ENCODE peak calls at places on chromosomes 2 and 18, in nine cellular contexts. U, J, F, D, M, P, T, I and A are unnamed samples.

GRCh38 chr2:112679484-112679883 is 33.7 kb downstream of the SLC20A1 start:
- ATAC-seq in P (no peak), U (no peak), D (peak; percentile 25), J (no peak), M (peak; percentile 35), I (no peak), F (peak; percentile 77), T (no peak), A (no peak)

GRCh38 chr18:32683044-32683443 is 89.8 kb downstream of the KLHL14 start:
- ATAC-seq in M (no peak), P (no peak), F (no peak), U (no peak), I (no peak), J (peak; percentile 66), D (no peak), T (no peak), A (no peak)

GRCh38 chr2:45484965-45485364 is 126.1 kb downstream of the SRBD1 start:
- ATAC-seq in D (no peak), T (no peak), P (no peak), F (no peak), M (no peak), J (no peak), U (no peak), I (no peak), A (no peak)

GRCh38 chr2:181954538-181954883 is 31.1 kb upstream of the PPP1R1C start:
- ATAC-seq in M (peak; percentile 13), U (no peak), F (no peak), D (no peak), P (no peak), T (no peak), J (no peak), I (no peak), A (no peak)

GRCh38 chr2:191155608-191156071 is 4.8 kb upstream of the STAT4 start:
- ATAC-seq in P (no peak), I (no peak), D (peak; percentile 61), J (no peak), F (peak; percentile 45), M (peak; percentile 88), T (no peak), U (peak; percentile 13), A (no peak)

GRCh38 chr2:368386-368785 is 80.5 kb upstream of the ALKAL2 start:
- ATAC-seq in D (no peak), P (no peak), I (no peak), M (no peak), T (no peak), F (no peak), U (no peak), J (no peak), A (no peak)

GRCh38 chr2:168660859-168661258 is 141.6 kb upstream of the NOSTRIN start:
- ATAC-seq in P (no peak), T (no peak), D (peak; percentile 38), M (no peak), J (no peak), F (no peak), U (no peak), I (no peak), A (no peak)

GRCh38 chr2:68057658-68058396 is 5.0 kb downstream of the C1D start:
- ATAC-seq in T (no peak), D (no peak), J (no peak), U (no peak), I (no peak), F (no peak), M (no peak), P (no peak), A (no peak)

GRCh38 chr2:3199660-3200345 is 177.8 kb downstream of the EIPR1 start:
- ATAC-seq in F (no peak), U (no peak), M (no peak), I (no peak), J (no peak), T (no peak), D (peak; percentile 21), P (peak; percentile 63), A (peak; percentile 34)

GRCh38 chr2:142973160-142973821 is 95.8 kb downstream of the KYNU start:
- ATAC-seq in M (no peak), J (no peak), D (no peak), F (peak; percentile 12), T (no peak), P (no peak), U (no peak), I (no peak), A (peak; percentile 34)

GRCh38 chr2:219570194-219570923 is 980 bp downstream of the OBSL1 start:
- ATAC-seq in T (peak; percentile 36), I (peak; percentile 50), U (no peak), D (peak; percentile 36), M (peak; percentile 60), J (peak; percentile 11), P (peak; percentile 43), F (peak; percentile 45), A (peak; percentile 5)

GRCh38 chr2:141557329-141558098 is 573.3 kb downstream of the LRP1B start:
- ATAC-seq in M (peak; percentile 32), T (no peak), U (no peak), P (no peak), J (no peak), D (no peak), I (no peak), F (peak; percentile 31), A (peak; percentile 47)

GRCh38 chr2:76953733-76954347 is 568.3 kb downstream of the LRRTM4 start:
- ATAC-seq in J (peak; percentile 97), P (no peak), M (peak; percentile 54), T (no peak), I (no peak), D (peak; percentile 66), U (no peak), F (peak; percentile 77), A (no peak)

GRCh38 chr2:233075141-233075965 is 15.2 kb downstream of the INPP5D start:
- ATAC-seq in J (peak; percentile 72), P (peak; percentile 50), U (peak; percentile 34), D (peak; percentile 48), T (peak; percentile 54), M (no peak), F (peak; percentile 50), I (peak; percentile 62), A (peak; percentile 73)

GRCh38 chr2:45649855-45650806 is 1.3 kb upstream of the PRKCE start:
- ATAC-seq in I (peak; percentile 24), M (peak; percentile 40), T (peak; percentile 32), U (peak; percentile 11), F (peak; percentile 57), P (peak; percentile 40), J (peak; percentile 44), D (peak; percentile 68), A (peak; percentile 49)

GRCh38 chr18:55869547-55869946 is 281.6 kb upstream of the TCF4 start:
- ATAC-seq in P (no peak), M (no peak), F (no peak), T (no peak), D (peak; percentile 59), I (no peak), U (no peak), J (no peak), A (no peak)

GRCh38 chr2:1486670-1487069 is 73.4 kb downstream of the TPO start:
- ATAC-seq in M (no peak), F (no peak), U (no peak), T (no peak), D (no peak), J (no peak), I (no peak), P (no peak), A (no peak)

GRCh38 chr2:201854221-201854801 is 48.0 kb downstream of the CDK15 start:
- ATAC-seq in F (no peak), P (no peak), U (no peak), M (peak; percentile 88), D (no peak), T (no peak), J (no peak), I (no peak), A (no peak)

GRCh38 chr18:74996055-74996454 is 212.9 kb downstream of the PTGR3 start:
- ATAC-seq in I (no peak), P (no peak), U (peak; percentile 35), F (no peak), M (no peak), J (no peak), T (no peak), D (no peak), A (no peak)

GRCh38 chr18:11872479-11873136 is 21.4 kb downstream of the CHMP1B start:
- ATAC-seq in D (peak; percentile 96), P (no peak), F (peak; percentile 62), I (no peak), M (peak; percentile 53), T (no peak), J (peak; percentile 73), U (peak; percentile 46), A (no peak)

GRCh38 chr2:85143463-85144082 is 10.4 kb downstream of the TCF7L1 start:
- ATAC-seq in J (no peak), I (no peak), P (no peak), T (no peak), M (no peak), D (no peak), U (no peak), F (no peak), A (no peak)

GRCh38 chr2:33425660-33426059 is 50.8 kb upstream of the RASGRP3 start:
- ATAC-seq in U (no peak), T (no peak), I (no peak), D (no peak), P (no peak), J (no peak), F (peak; percentile 29), M (peak; percentile 40), A (no peak)

GRCh38 chr18:76670564-76671288 is 151.6 kb upstream of the ZNF236 start:
- ATAC-seq in F (no peak), U (no peak), M (no peak), T (no peak), J (no peak), P (no peak), D (peak; percentile 31), I (no peak), A (no peak)

GRCh38 chr2:70958759-70959158 is 19.7 kb upstream of the ANKRD53 start:
- ATAC-seq in F (no peak), D (no peak), U (no peak), M (no peak), P (no peak), J (no peak), T (no peak), I (no peak), A (no peak)

GRCh38 chr2:217953531-217953932 is 49.3 kb downstream of the TNS1 start:
- ATAC-seq in T (no peak), J (no peak), D (peak; percentile 55), M (no peak), I (no peak), U (no peak), F (no peak), P (no peak), A (no peak)

GRCh38 chr2:117979911-117980341 is 33.9 kb downstream of the CCDC93 start:
- ATAC-seq in M (peak; percentile 55), F (no peak), J (peak; percentile 32), P (no peak), U (no peak), T (no peak), D (no peak), I (no peak), A (no peak)

GRCh38 chr2:179068991-179069643 is 19.2 kb upstream of the CCDC141 start:
- ATAC-seq in I (no peak), U (no peak), F (no peak), M (no peak), J (no peak), D (peak; percentile 85), T (no peak), P (no peak), A (no peak)

GRCh38 chr18:8963876-8964275 is 138.6 kb upstream of the NDUFV2 start:
- ATAC-seq in I (no peak), U (no peak), P (no peak), T (no peak), F (no peak), D (no peak), M (no peak), J (no peak), A (no peak)

GRCh38 chr18:63783394-63783793 is 8.2 kb downstream of the SERPINB7 start:
- ATAC-seq in D (no peak), F (peak; percentile 85), T (no peak), M (no peak), J (peak; percentile 86), P (no peak), U (no peak), I (no peak), A (peak; percentile 44)

GRCh38 chr2:45626387-45627010 is 15.4 kb upstream of the SRBD1 start:
- ATAC-seq in D (no peak), P (no peak), U (no peak), M (no peak), J (no peak), T (no peak), F (no peak), I (no peak), A (no peak)

GRCh38 chr18:37335337-37335736 is 230.3 kb downstream of the CELF4 start:
- ATAC-seq in J (peak; percentile 73), P (no peak), M (peak; percentile 33), F (peak; percentile 12), U (no peak), T (no peak), I (no peak), D (peak; percentile 38), A (no peak)